ENCODE peak calls at places on chromosomes 11 and 22, in nine cellular contexts. P is coronary artery; G is cardiac muscle cell; J is right atrium auricular region; T is RWPE1; Z is HL-60; Q is H9; L is colonic mucosa; E is CD8-positive, alpha-beta T cell. D is an unnamed sample.

GRCh38 chr11:76626266-76626665 is 44.3 kb downstream of the LRRC32 start:
- DNase-seq in P (no peak), G (no peak), J (peak; percentile 32), T (no peak), Z (no peak), Q (no peak), L (no peak), E (no peak), D (no peak)

GRCh38 chr11:119816660-119817059 is 87.7 kb upstream of the NECTIN1 start:
- DNase-seq in P (no peak), G (peak; percentile 22), J (no peak), T (no peak), Z (no peak), Q (no peak), L (no peak), E (no peak), D (no peak)

GRCh38 chr11:110986016-110986415 is 259.5 kb upstream of the POU2AF2 start:
- DNase-seq in P (no peak), G (no peak), J (no peak), T (no peak), Z (no peak), Q (no peak), L (no peak), E (no peak), D (no peak)

GRCh38 chr22:38707346-38707745 is 1.6 kb downstream of the GTPBP1 start:
- DNase-seq in P (no peak), G (peak; percentile 33), J (no peak), T (peak; percentile 73), Z (peak; percentile 66), Q (no peak), L (peak; percentile 49), E (no peak), D (peak; percentile 59)

GRCh38 chr22:49726022-49726681 is 101.5 kb downstream of the BRD1 start:
- DNase-seq in P (no peak), G (no peak), J (no peak), T (no peak), Z (no peak), Q (no peak), L (no peak), E (no peak), D (no peak)

GRCh38 chr22:37454857-37455686 is 27.8 kb upstream of the ELFN2 start:
- DNase-seq in P (no peak), G (peak; percentile 91), J (no peak), T (peak; percentile 66), Z (no peak), Q (no peak), L (no peak), E (no peak), D (peak; percentile 64)

GRCh38 chr22:50276143-50276542 is 6.0 kb upstream of the MAPK11 start:
- DNase-seq in P (peak; percentile 91), G (peak; percentile 72), J (no peak), T (no peak), Z (peak; percentile 85), Q (peak; percentile 54), L (peak; percentile 74), E (no peak), D (no peak)

GRCh38 chr11:123137496-123138270 is 57.4 kb downstream of the CLMP start:
- DNase-seq in P (peak; percentile 85), G (peak; percentile 91), J (peak; percentile 94), T (no peak), Z (peak; percentile 60), Q (peak; percentile 80), L (peak; percentile 42), E (no peak), D (no peak)

GRCh38 chr11:44264126-44264749 is 45.7 kb downstream of the ALX4 start:
- DNase-seq in P (no peak), G (no peak), J (no peak), T (no peak), Z (no peak), Q (no peak), L (no peak), E (no peak), D (no peak)

GRCh38 chr22:41932353-41932752 is 5.7 kb upstream of the TNFRSF13C start:
- DNase-seq in P (no peak), G (no peak), J (no peak), T (no peak), Z (no peak), Q (no peak), L (no peak), E (no peak), D (no peak)

GRCh38 chr11:73275381-73275750 is 3.2 kb downstream of the P2RY6 start:
- DNase-seq in P (no peak), G (no peak), J (no peak), T (no peak), Z (no peak), Q (peak; percentile 24), L (no peak), E (no peak), D (no peak)

DNA sequence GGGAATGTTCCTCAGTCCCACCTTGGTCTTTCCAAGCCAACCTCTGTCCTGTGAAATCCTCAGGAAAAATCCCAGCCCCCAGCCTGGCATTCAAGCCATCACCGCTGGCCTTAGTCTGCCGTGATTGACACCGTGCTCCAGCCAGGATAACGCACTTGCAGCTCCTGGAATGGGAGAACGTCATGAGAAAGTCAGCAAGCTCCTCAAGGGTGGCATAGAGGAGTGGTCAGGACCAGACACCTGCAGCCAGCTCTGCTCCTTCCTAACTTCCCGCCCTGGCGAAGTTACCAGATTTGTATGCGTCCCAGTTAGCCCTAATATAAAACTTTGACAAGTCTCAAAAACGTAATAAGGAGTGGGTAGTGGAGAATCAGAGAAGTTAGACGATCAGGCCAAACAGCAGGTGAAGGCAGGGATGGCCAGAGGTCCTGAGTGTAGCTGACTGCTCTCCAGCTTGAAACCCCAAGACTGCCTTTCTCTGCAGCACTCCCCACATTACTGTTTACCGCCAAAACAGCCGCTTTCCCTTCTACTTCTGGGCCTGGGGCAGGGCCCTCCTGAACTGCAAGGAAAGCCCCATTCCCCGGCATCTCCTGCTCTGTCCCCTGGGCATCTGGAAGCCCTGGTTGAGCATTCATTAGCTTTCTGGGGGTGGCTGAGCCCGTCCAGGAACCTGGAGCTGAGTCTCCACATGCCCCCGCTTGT is 1.3 kb upstream of the DKK3 start:
- DNase-seq in P (no peak), G (no peak), J (no peak), T (no peak), Z (no peak), Q (no peak), L (no peak), E (no peak), D (no peak)
- H3K27ac ChIP-seq in P (peak overlapping the region; percentile 41), G (peak overlapping the region; percentile 24), J (peak overlapping the region; percentile 60), T (peak overlapping the region; percentile 98), Z (no peak overlapping the region), Q (no peak overlapping the region), L (no peak overlapping the region), E (no peak overlapping the region), D (no peak overlapping the region)

DNA sequence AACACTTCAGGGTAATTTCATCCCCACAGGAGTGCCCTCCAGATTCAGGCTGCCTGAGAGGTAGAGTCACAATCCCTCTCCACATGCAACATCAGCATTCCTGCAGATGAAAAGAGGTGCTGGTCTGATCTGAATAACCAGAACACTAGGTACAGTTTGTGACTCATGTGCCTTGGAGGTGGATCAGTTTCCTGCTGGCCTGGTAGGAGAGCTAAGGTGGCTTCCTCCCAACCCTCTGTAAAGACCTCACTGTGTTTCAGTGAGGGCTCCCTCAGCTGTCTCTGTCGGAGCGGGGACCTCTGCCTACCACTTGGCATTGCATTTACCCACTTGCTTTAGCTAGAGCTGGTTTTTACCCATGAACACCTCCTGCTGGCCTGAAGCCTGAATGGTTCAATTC is 7.6 kb downstream of the OR9G1 start:
- DNase-seq in P (no peak), G (no peak), J (no peak), T (no peak), Z (no peak), Q (no peak), L (no peak), E (no peak), D (peak; percentile 30)
- TF ChIP-seq CTCF in P (no peak), G (no peak), J (no peak), T (no peak), Z (no peak), Q (no peak), L (no peak), E (no peak), D (no peak)

GRCh38 chr11:6619021-6619745 is at the start of gene TPP1:
- DNase-seq in P (peak; percentile 96), G (peak; percentile 95), J (peak; percentile 99), T (peak; percentile 99), Z (peak; percentile 93), Q (peak; percentile 94), L (peak; percentile 98), E (peak; percentile 91), D (peak; percentile 90)

GRCh38 chr11:6615882-6616585 is 3.2 kb downstream of the TPP1 start:
- DNase-seq in P (no peak), G (no peak), J (no peak), T (no peak), Z (no peak), Q (no peak), L (no peak), E (no peak), D (no peak)

GRCh38 chr11:6617315-6617781 is 1.9 kb downstream of the TPP1 start:
- DNase-seq in P (no peak), G (no peak), J (no peak), T (no peak), Z (peak; percentile 69), Q (no peak), L (no peak), E (no peak), D (no peak)

GRCh38 chr11:6616596-6617250 is 2.5 kb downstream of the TPP1 start:
- DNase-seq in P (no peak), G (no peak), J (no peak), T (no peak), Z (no peak), Q (no peak), L (no peak), E (no peak), D (no peak)

GRCh38 chr11:6618117-6619020 is 853 bp downstream of the TPP1 start:
- DNase-seq in P (no peak), G (peak; percentile 89), J (no peak), T (no peak), Z (peak; percentile 76), Q (no peak), L (peak; percentile 60), E (peak; percentile 76), D (peak; percentile 47)
- H3K27ac ChIP-seq in P (peak overlapping the region; percentile 85), G (peak overlapping the region; percentile 70), J (peak overlapping the region; percentile 92), T (peak overlapping the region; percentile 78), Z (peak overlapping the region; percentile 78), Q (no peak overlapping the region), L (peak overlapping the region; percentile 75), E (peak overlapping the region; percentile 75), D (peak overlapping the region; percentile 16)

GRCh38 chr11:35683728-35684339 is 21.3 kb downstream of the TRIM44 start:
- DNase-seq in P (no peak), G (no peak), J (no peak), T (no peak), Z (no peak), Q (no peak), L (no peak), E (no peak), D (no peak)

GRCh38 chr11:35678975-35679374 is 16.4 kb downstream of the TRIM44 start:
- DNase-seq in P (no peak), G (no peak), J (no peak), T (no peak), Z (no peak), Q (no peak), L (no peak), E (no peak), D (no peak)

GRCh38 chr11:35680506-35680905 is 17.9 kb downstream of the TRIM44 start:
- DNase-seq in P (no peak), G (no peak), J (no peak), T (no peak), Z (no peak), Q (no peak), L (no peak), E (no peak), D (no peak)

GRCh38 chr11:35682230-35683195 is 19.9 kb downstream of the TRIM44 start:
- DNase-seq in P (no peak), G (no peak), J (no peak), T (no peak), Z (no peak), Q (no peak), L (peak; percentile 52), E (no peak), D (no peak)

GRCh38 chr11:35681181-35681767 is 18.7 kb downstream of the TRIM44 start:
- DNase-seq in P (no peak), G (no peak), J (no peak), T (no peak), Z (no peak), Q (no peak), L (no peak), E (no peak), D (no peak)
- TF ChIP-seq CTCF in P (no peak), G (no peak), J (no peak), T (no peak), Z (no peak), Q (no peak), L (no peak), E (no peak), D (no peak)

D was measured in foreskin keratinocyte.